ENCODE peak calls at places on chromosomes 6 and 20, in five cellular contexts. A, G, P, S and V are unnamed samples.

GRCh38 chr20:11274137-11274536 is 600.3 kb upstream of the JAG1 start:
- DNase-seq in G (peak; percentile 74), A (peak; percentile 94), S (peak; percentile 81), P (peak; percentile 30), V (no peak)

GRCh38 chr6:82111114-82111513 is 136.4 kb downstream of the IBTK start:
- DNase-seq in P (no peak), A (no peak), G (no peak), S (no peak), V (no peak)

GRCh38 chr6:132511159-132511835 is 1.6 kb downstream of the STX7 start:
- DNase-seq in S (no peak), G (peak; percentile 24), A (no peak), P (no peak), V (no peak)

GRCh38 chr20:57387945-57388351 is 3.2 kb upstream of the RBM38 start:
- DNase-seq in G (no peak), S (no peak), A (no peak), P (no peak), V (no peak)

GRCh38 chr6:6494677-6495076 is 93.8 kb upstream of the LY86 start:
- DNase-seq in G (no peak), S (no peak), A (peak; percentile 87), P (no peak), V (peak; percentile 7)

GRCh38 chr6:52399511-52400315 is 20.4 kb upstream of the EFHC1 start:
- DNase-seq in G (peak; percentile 65), S (peak; percentile 28), P (peak; percentile 27), A (peak; percentile 78), V (no peak)

GRCh38 chr6:97705568-97705967 is 422.6 kb upstream of the MMS22L start:
- DNase-seq in S (no peak), A (peak; percentile 64), P (no peak), G (no peak), V (no peak)

GRCh38 chr6:83844170-83844569 is 9.0 kb upstream of the RIPPLY2 start:
- DNase-seq in S (no peak), A (no peak), G (no peak), P (no peak), V (no peak)

GRCh38 chr20:58714340-58714922 is 21.8 kb downstream of the NPEPL1 start:
- DNase-seq in A (no peak), P (no peak), G (no peak), S (no peak), V (no peak)

GRCh38 chr6:40978687-40979289 is 60.2 kb downstream of the UNC5CL start:
- DNase-seq in S (no peak), P (no peak), G (no peak), A (no peak), V (no peak)